ENCODE peak calls at places on chromosomes 16 and 17, in seven cellular contexts. F is HEK293T, O is EL, X is A172, K is Daoy, T is GM03348, C is mesothelial cell of epicardium. R is an unnamed sample.

GRCh38 chr16:11263737-11264136 is 5.4 kb downstream of the TNP2 start:
- DNase-seq in O (no peak), X (no peak), K (no peak), C (no peak), T (no peak), F (no peak), R (no peak)

GRCh38 chr17:38464723-38465419 is 36.6 kb downstream of the ARHGAP23 start:
- DNase-seq in F (peak), O (peak), K (peak), C (no peak), X (peak), T (peak), R (peak)

GRCh38 chr16:53291757-53292392 is 142.4 kb upstream of the RBL2 start:
- DNase-seq in F (no peak), X (no peak), T (peak), C (no peak), K (no peak), O (peak), R (no peak)

GRCh38 chr17:60645918-60646523 is 31.6 kb upstream of the BCAS3 start:
- DNase-seq in C (no peak), F (no peak), O (no peak), X (no peak), K (no peak), T (no peak), R (no peak)

GRCh38 chr16:15996432-15997109 is 47.2 kb downstream of the ABCC1 start:
- DNase-seq in X (peak), K (peak), T (peak), F (no peak), O (peak), C (no peak), R (peak)

GRCh38 chr16:61024180-61024900 is 1011.9 kb downstream of the CDH8 start:
- DNase-seq in K (no peak), X (no peak), O (no peak), C (no peak), T (no peak), F (no peak), R (no peak)

GRCh38 chr16:10736926-10737625 is 6.6 kb upstream of the NUBP1 start:
- DNase-seq in C (peak), F (peak), K (peak), X (peak), O (peak), T (peak), R (no peak)

GRCh38 chr17:65594585-65594940 is 33.1 kb upstream of the AXIN2 start:
- DNase-seq in X (no peak), K (peak), O (no peak), T (peak), C (no peak), F (no peak), R (no peak)

GRCh38 chr17:9151091-9151490 is 129.8 kb downstream of the NTN1 start:
- DNase-seq in C (no peak), T (no peak), O (no peak), F (no peak), X (no peak), K (no peak), R (no peak)

R was measured in pulmonary artery endothelial cell.